ENCODE peak calls at places on chromosomes 13 and 19, in five cellular contexts. W is AG10803, A is NB4, F is thoracic aorta, U is mammary epithelial cell. Y is an unnamed sample.

GRCh38 chr13:98959775-98960325 is 18.0 kb downstream of the DOCK9 start:
- DNase-seq in W (no peak), A (no peak), F (no peak), U (no peak), Y (no peak)

GRCh38 chr13:99875391-99875790 is 96.2 kb downstream of the ZIC5 start:
- DNase-seq in W (no peak), A (no peak), F (no peak), U (no peak), Y (no peak)

GRCh38 chr13:110283661-110284516 is 23.1 kb downstream of the COL4A1 start:
- DNase-seq in W (peak; percentile 91), A (no peak), F (no peak), U (no peak), Y (no peak)

GRCh38 chr19:6278740-6279619 is 795 bp downstream of the MLLT1 start:
- DNase-seq in W (no peak), A (peak; percentile 27), F (no peak), U (no peak), Y (no peak)

GRCh38 chr13:77584111-77584510 is 48.6 kb downstream of the SCEL start:
- DNase-seq in W (no peak), A (no peak), F (no peak), U (peak; percentile 32), Y (no peak)

GRCh38 chr13:31674056-31674455 is 65.3 kb upstream of the RXFP2 start:
- DNase-seq in W (peak; percentile 77), A (peak; percentile 24), F (no peak), U (no peak), Y (peak; percentile 13)

GRCh38 chr19:42455621-42456081 is 12.9 kb upstream of the CXCL17 start:
- DNase-seq in W (no peak), A (no peak), F (no peak), U (peak; percentile 96), Y (no peak)

GRCh38 chr19:8361921-8362793 is 1.8 kb upstream of the ANGPTL4 start:
- DNase-seq in W (peak; percentile 98), A (peak; percentile 44), F (peak; percentile 94), U (peak; percentile 99), Y (peak; percentile 97)

GRCh38 chr19:50492303-50493052 is 15.8 kb upstream of the GARIN5A start:
- DNase-seq in W (no peak), A (peak; percentile 46), F (no peak), U (no peak), Y (peak; percentile 13)

GRCh38 chr13:79749985-79750551 is 269.1 kb downstream of the NDFIP2 start:
- DNase-seq in W (peak; percentile 100), A (no peak), F (no peak), U (peak; percentile 69), Y (peak; percentile 100)

GRCh38 chr13:27375686-27376326 is 48.6 kb upstream of the GTF3A start:
- DNase-seq in W (peak; percentile 74), A (peak; percentile 60), F (no peak), U (peak; percentile 19), Y (peak; percentile 77)

GRCh38 chr19:41427647-41428480 is 690 bp upstream of the B3GNT8 start:
- DNase-seq in W (peak; percentile 15), A (peak; percentile 71), F (no peak), U (no peak), Y (peak; percentile 22)

GRCh38 chr19:6216236-6216995 is 63.4 kb downstream of the MLLT1 start:
- DNase-seq in W (no peak), A (no peak), F (no peak), U (no peak), Y (no peak)

GRCh38 chr13:43239441-43239840 is 216.1 kb downstream of the DNAJC15 start:
- DNase-seq in W (no peak), A (no peak), F (no peak), U (no peak), Y (no peak)

GRCh38 chr19:16200038-16200775 is 2.5 kb downstream of the AP1M1 start:
- DNase-seq in W (peak; percentile 78), A (peak; percentile 61), F (no peak), U (no peak), Y (peak; percentile 71)

GRCh38 chr13:35872369-35872768 is 258.8 kb downstream of the DCLK1 start:
- DNase-seq in W (no peak), A (no peak), F (no peak), U (no peak), Y (no peak)

GRCh38 chr19:10567696-10568443 is 909 bp downstream of the CDKN2D start:
- DNase-seq in W (no peak), A (peak; percentile 35), F (no peak), U (no peak), Y (no peak)

GRCh38 chr19:38274734-38275133 is 10.4 kb downstream of the SPINT2 start:
- DNase-seq in W (no peak), A (no peak), F (no peak), U (no peak), Y (no peak)

GRCh38 chr13:25981060-25981459 is 70.8 kb downstream of the SHISA2 start:
- DNase-seq in W (no peak), A (no peak), F (no peak), U (no peak), Y (no peak)

GRCh38 chr13:34913040-34913439 is 29.0 kb upstream of the NBEA start:
- DNase-seq in W (peak; percentile 8), A (peak; percentile 31), F (no peak), U (no peak), Y (peak; percentile 36)

DNA sequence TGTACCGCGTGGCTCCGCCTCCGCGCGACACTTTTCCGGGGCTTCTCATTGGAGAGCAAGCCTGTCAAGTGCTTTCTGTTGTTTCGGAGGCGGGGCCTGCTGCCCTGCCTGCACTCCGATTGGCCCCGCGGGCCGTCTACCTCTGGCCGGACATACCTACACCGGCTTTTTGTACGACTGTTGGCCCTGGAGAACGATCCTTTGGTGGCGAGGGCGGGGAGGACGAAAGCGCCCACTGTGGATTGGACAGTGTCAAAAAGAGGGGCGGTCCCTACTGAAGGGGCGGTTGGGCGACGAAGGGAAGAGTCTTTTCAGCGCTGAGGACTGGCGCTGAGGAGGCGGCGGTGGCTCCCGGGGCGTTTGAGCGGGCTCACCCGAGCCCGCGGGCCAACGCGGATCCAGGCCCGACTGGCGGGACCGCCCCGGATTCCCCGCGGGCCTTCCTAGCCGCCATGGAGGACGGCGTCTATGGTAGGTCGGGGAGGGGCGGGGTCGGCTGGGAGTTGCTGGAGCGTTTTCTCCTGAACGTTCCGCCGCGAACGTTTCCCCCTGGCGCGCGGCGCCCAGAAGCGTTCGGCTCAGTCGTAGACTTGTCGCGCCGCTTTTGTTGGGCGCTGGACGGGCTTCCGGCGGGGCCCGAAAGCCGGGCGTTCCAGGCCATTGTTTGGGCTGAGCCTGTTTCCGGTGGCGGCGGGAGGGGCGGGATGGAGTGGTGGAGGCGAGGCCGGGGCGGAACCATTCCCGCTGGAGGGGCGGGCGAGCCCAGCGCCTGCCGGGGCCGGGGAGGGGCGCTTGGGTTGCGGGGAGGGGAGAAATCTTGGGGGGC is at the start of gene CYTH2:
- DNase-seq in W (peak; percentile 100), A (peak; percentile 100), F (peak; percentile 99), U (peak; percentile 100), Y (peak; percentile 100)
- TF ChIP-seq CTCF in W (no peak), A (no peak), F (no peak), U (no peak), Y (no peak)

GRCh38 chr19:45323671-45324081 is 1.0 kb upstream of the CKM start:
- DNase-seq in W (no peak), A (no peak), F (no peak), U (no peak), Y (no peak)
- H3K4me3 ChIP-seq in W (peak overlapping the region; percentile 22), A (no peak overlapping the region), F (peak overlapping the region; percentile 21), U (no peak overlapping the region), Y (peak overlapping the region; percentile 8)

GRCh38 chr13:102395939-102396338 is 5.9 kb downstream of the FGF14 start:
- DNase-seq in W (no peak), A (no peak), F (no peak), U (no peak), Y (no peak)

GRCh38 chr13:102395174-102395573 is 6.7 kb downstream of the FGF14 start:
- DNase-seq in W (no peak), A (no peak), F (no peak), U (no peak), Y (no peak)

GRCh38 chr13:102392810-102393209 is 9.0 kb downstream of the FGF14 start:
- DNase-seq in W (no peak), A (no peak), F (no peak), U (peak; percentile 19), Y (no peak)

GRCh38 chr13:102399791-102400618 is 1.8 kb downstream of the FGF14 start:
- DNase-seq in W (peak; percentile 3), A (no peak), F (no peak), U (peak; percentile 3), Y (no peak)

GRCh38 chr13:102394158-102395053 is 7.4 kb downstream of the FGF14 start:
- DNase-seq in W (peak; percentile 73), A (no peak), F (peak; percentile 66), U (peak; percentile 48), Y (peak; percentile 87)
- TF ChIP-seq CTCF in W (peak; percentile 12), A (no peak), F (no peak), U (peak; percentile 48), Y (peak; percentile 33)

DNA sequence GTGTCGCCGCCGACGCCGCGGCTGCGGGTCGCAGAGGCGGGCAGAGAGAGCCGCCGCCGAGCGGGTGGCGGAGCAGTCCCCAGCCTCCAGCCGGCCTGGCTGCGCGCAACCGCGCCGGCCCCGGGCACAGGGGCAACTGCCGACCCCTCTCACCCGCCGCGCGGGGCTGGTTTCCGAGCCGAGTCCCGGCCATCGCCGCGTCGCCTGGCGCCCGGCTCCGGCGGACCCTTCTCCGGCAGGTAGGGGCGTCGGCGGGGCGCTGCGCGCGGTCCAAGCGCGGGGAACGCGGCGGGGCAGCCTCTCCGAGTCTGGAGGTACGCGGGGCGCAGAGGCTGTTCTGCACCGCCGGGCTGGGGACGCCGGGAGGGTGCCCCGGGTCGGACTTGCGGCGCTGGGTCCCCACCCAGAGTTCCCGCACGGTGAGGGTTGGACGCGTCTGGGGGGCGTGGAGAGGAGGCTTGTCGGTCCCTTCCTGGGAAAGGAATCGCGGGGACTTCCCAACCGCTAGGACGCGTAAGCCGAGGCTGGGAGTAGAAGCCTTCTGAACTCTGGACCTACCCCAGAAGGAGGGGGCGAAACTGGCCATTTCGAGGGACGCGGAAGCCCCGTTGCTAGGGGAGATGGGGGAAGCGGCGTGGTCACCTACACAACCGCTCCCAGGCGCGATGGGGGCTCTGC is 133.6 kb upstream of the MYO16 start:
- DNase-seq in W (no peak), A (no peak), F (no peak), U (no peak), Y (peak; percentile 23)
- H3K4me3 ChIP-seq in W (no peak overlapping the region), A (no peak overlapping the region), F (peak overlapping the region; percentile 35), U (no peak overlapping the region), Y (peak overlapping the region; percentile 51)

Y was measured in choroid plexus epithelial cell.